ENCODE peak calls at places on chromosomes 5 and 9, in five cellular contexts. A is A549, Y is H1, G is HCT116, J is K562. H is an unnamed sample.

GRCh38 chr9:136542246-136543041 is 3.4 kb downstream of the NOTCH1 start:
- DNase-seq in J (no peak), A (no peak), G (no peak), Y (no peak), H (no peak)

GRCh38 chr5:35672995-35673394 is 55.3 kb downstream of the SPEF2 start:
- DNase-seq in J (no peak), Y (no peak), G (no peak), A (no peak), H (no peak)

GRCh38 chr9:134157378-134157885 is 6.9 kb downstream of the RNU6ATAC start:
- DNase-seq in A (no peak), G (no peak), Y (no peak), J (no peak), H (no peak)

GRCh38 chr5:143017992-143018391 is 247.8 kb downstream of the ARHGAP26 start:
- DNase-seq in A (no peak), Y (no peak), G (no peak), J (no peak), H (no peak)

GRCh38 chr5:1830571-1831228 is 29.5 kb downstream of the NDUFS6 start:
- DNase-seq in J (no peak), Y (no peak), A (no peak), G (no peak), H (no peak)

GRCh38 chr9:135214054-135214640 is 126.7 kb downstream of the OLFM1 start:
- DNase-seq in G (no peak), A (no peak), J (no peak), Y (no peak), H (no peak)

GRCh38 chr9:131167146-131167692 is 41.8 kb downstream of the NUP214 start:
- DNase-seq in Y (no peak), J (peak), G (no peak), A (no peak), H (no peak)

GRCh38 chr9:133273098-133273497 is 1.9 kb downstream of the ABO start:
- DNase-seq in Y (no peak), G (no peak), J (no peak), A (no peak), H (no peak)

GRCh38 chr9:113992276-113992951 is 85.7 kb downstream of the AMBP start:
- DNase-seq in Y (no peak), A (no peak), G (no peak), J (no peak), H (no peak)

GRCh38 chr5:143205386-143205785 is 198.1 kb downstream of the NR3C1 start:
- DNase-seq in G (no peak), J (no peak), A (no peak), Y (no peak), H (peak)

GRCh38 chr9:33852216-33852826 is 35.4 kb downstream of the UBE2R2 start:
- DNase-seq in J (no peak), Y (peak), A (peak), G (peak), H (peak)

DNA sequence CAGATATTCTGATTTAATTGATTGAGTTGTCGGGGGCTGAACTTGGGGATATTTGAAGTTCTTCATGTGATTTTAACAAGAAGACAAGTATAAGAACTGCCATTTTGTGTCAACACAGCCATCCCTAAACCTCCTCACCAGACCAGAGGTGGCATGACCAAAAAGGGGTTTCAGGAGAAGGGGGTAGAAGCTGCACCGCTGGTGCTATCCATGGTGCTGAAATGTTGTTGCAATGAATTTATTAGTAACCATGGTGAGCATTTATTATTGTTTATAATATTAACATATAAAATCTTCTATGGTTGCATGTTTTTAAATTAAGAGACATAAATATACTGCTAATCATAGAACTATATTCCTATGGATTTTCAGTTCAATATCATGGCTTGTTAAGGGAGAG is 72.3 kb downstream of the GNA14 start:
- DNase-seq in Y (no peak), G (no peak), J (peak), A (no peak), H (peak)
- TF ChIP-seq CEBPB in Y (no peak), G (no peak), J (no peak), A (no peak), H (no peak)

DNA sequence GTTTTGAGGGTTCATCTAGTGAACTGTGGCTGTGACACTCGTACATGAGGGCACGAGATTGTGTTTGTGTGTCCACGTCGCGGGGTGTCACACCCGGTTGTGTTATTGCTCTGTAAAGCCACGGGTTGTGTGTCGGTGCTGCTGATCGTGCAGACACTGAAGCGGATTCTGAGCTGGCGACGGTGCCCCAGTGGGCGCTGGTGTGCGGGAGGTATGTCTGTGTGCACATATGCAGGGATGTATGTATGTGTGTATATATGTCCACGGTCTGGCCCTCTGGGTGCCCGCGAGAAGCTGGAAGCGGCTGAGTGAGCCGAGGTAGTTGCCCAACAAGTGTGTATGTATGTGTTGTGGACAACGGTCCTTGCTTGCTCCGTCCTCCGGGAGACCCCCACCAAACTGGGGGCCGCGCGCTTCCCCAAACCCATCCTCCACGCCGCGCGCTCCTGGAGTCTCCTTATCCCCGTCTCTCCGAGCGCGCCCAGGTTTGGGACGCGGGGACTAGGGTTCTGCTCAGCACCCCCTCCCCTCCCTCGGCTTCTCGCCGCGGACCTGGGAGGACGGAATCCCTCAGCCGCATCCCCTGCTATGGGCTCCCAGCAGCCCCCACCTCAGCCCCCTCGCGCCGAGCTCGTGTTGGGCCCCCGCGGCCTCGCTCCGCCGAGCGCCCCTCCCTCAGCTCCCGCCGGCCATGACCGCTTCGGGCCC is 578 bp downstream of the PCDH1 start:
- DNase-seq in J (no peak), G (no peak), A (no peak), Y (peak), H (no peak)
- TF ChIP-seq CEBPB in J (no peak), G (no peak), A (no peak), Y (no peak), H (no peak)

GRCh38 chr9:89873801-89874200 is 269.0 kb downstream of the GADD45G start:
- DNase-seq in Y (peak), J (no peak), G (no peak), A (no peak), H (no peak)
- TF ChIP-seq CEBPB in Y (no peak), J (no peak), G (no peak), A (no peak), H (no peak)

DNA sequence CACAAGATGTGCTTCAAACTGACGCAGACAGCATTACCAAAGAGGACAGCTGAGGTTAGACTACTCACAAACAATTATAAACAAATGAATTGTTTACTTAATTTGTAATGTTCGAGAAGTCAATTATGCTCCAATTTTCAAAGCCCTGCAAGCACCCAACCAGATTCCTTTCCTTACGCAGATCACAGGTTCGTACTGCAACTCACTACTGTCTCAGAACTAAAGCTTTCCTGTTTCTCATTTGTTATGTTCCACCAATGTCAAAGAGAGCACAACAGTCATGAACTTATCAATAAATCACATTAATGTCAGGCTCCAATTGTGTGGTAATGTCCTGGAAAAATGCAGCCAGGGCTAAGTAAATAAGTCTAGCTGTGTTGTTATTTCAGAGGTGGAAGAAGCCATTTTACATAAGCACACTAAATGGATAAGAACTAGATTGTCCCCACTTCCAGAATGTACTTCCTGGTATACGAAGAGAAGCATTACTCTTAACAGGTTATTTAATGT is 488.6 kb upstream of the PTGER4 start:
- DNase-seq in J (no peak), G (no peak), Y (no peak), A (no peak), H (no peak)
- TF ChIP-seq CEBPB in J (no peak), G (no peak), Y (no peak), A (no peak), H (no peak)

DNA sequence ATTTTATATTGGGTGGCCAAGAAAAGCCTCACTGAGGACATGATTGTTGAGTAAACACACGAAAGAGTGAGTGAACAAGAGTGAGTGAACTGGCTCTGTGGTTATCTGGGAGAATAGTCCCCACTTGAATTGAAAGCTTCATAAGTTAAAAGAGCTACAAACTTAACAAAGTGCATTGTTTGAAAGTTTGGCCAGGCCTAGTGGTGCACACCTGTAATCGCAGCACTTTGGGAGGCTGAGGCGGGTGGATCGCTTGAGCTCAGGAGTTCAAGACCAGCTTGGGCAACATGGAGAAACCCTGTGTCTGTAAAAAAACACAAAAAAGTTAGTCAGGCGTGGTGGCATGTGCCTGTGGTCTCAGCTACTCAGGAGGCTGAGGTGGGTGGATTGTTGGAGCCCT is 26.9 kb downstream of the SMC2 start:
- DNase-seq in J (no peak), G (no peak), Y (no peak), A (no peak), H (no peak)
- TF ChIP-seq CEBPB in J (no peak), G (no peak), Y (no peak), A (no peak), H (no peak)

DNA sequence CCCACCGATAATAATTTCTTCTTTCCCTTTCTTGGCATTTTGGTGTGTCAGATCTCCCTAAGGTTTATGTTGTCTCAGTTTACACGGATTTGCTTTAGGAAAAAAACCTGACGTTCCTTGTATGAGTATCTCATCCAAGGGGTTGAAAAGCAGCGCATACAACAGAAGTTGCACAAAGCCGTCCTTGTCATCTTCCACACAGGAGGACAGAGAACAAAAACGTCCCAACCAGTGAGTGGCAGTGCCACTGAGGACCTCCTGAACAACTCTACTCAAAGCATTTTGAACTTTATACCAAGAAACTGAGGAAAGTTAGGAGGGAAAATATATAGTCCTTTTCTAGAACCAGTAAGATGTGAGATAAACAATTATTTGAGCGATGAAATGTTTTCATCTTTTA is 547.0 kb downstream of the PDE4D start:
- DNase-seq in A (no peak), G (no peak), Y (no peak), J (no peak), H (no peak)
- TF ChIP-seq CEBPB in A (no peak), G (no peak), Y (no peak), J (no peak), H (no peak)